ENCODE peak calls at places on chromosomes 13 and 19, in seven cellular contexts. U, W, J, C, X, D and K are unnamed samples.

GRCh38 chr19:41548954-41549688 is 26.8 kb upstream of the CEACAM21 start:
- DNase-seq in U (no peak), W (peak; percentile 35), J (no peak), C (no peak), X (no peak), D (no peak), K (no peak)

GRCh38 chr13:36815069-36815468 is 4.0 kb upstream of the RFXAP start:
- DNase-seq in U (no peak), W (no peak), J (no peak), C (no peak), X (no peak), D (no peak), K (no peak)

GRCh38 chr19:14528419-14529253 is 758 bp upstream of the TECR start:
- DNase-seq in U (no peak), W (no peak), J (no peak), C (peak; percentile 40), X (no peak), D (peak; percentile 63), K (no peak)

GRCh38 chr13:44667950-44668349 is 91.8 kb upstream of the TSC22D1 start:
- DNase-seq in U (no peak), W (no peak), J (no peak), C (no peak), X (no peak), D (no peak), K (peak; percentile 49)

GRCh38 chr19:5903054-5903501 is 512 bp downstream of the NDUFA11 start:
- DNase-seq in U (no peak), W (no peak), J (no peak), C (peak; percentile 50), X (no peak), D (no peak), K (no peak)

GRCh38 chr13:51412431-51412830 is 40.4 kb downstream of the INTS6 start:
- DNase-seq in U (no peak), W (no peak), J (no peak), C (no peak), X (no peak), D (no peak), K (no peak)

GRCh38 chr13:40562975-40563349 is 103.5 kb downstream of the FOXO1 start:
- DNase-seq in U (no peak), W (no peak), J (no peak), C (no peak), X (no peak), D (no peak), K (no peak)

GRCh38 chr19:17720487-17720839 is 1.2 kb downstream of the MAP1S start:
- DNase-seq in U (no peak), W (no peak), J (peak; percentile 32), C (no peak), X (no peak), D (no peak), K (no peak)

GRCh38 chr13:77732287-77732686 is 34.8 kb downstream of the SLAIN1 start:
- DNase-seq in U (no peak), W (no peak), J (no peak), C (no peak), X (no peak), D (no peak), K (no peak)

GRCh38 chr13:94660695-94661324 is 51.5 kb downstream of the SOX21 start:
- DNase-seq in U (no peak), W (no peak), J (no peak), C (no peak), X (no peak), D (no peak), K (no peak)

GRCh38 chr13:45950343-45950995 is 98.9 kb upstream of the SIAH3 start:
- DNase-seq in U (no peak), W (no peak), J (no peak), C (no peak), X (no peak), D (no peak), K (no peak)

GRCh38 chr19:32798201-32798600 is 71.4 kb downstream of the SLC7A9 start:
- DNase-seq in U (no peak), W (no peak), J (no peak), C (no peak), X (no peak), D (no peak), K (no peak)

GRCh38 chr19:45630463-45630862 is 8.7 kb downstream of the EML2 start:
- DNase-seq in U (peak; percentile 78), W (no peak), J (no peak), C (no peak), X (no peak), D (no peak), K (peak; percentile 61)

GRCh38 chr19:3580156-3580955 is 4.9 kb upstream of the GIPC3 start:
- DNase-seq in U (no peak), W (no peak), J (no peak), C (no peak), X (peak; percentile 81), D (no peak), K (peak; percentile 18)

GRCh38 chr13:44407379-44407778 is 33.8 kb downstream of the SERP2 start:
- DNase-seq in U (no peak), W (no peak), J (no peak), C (no peak), X (no peak), D (no peak), K (no peak)

GRCh38 chr19:13597625-13598024 is 91.3 kb upstream of the CACNA1A start:
- DNase-seq in U (no peak), W (peak; percentile 48), J (peak; percentile 27), C (no peak), X (peak; percentile 54), D (peak; percentile 28), K (no peak)

GRCh38 chr19:1465191-1466016 is 13.6 kb downstream of the C19orf25 start:
- DNase-seq in U (no peak), W (no peak), J (peak; percentile 67), C (no peak), X (no peak), D (no peak), K (no peak)

GRCh38 chr19:7492142-7493055 is 3.6 kb upstream of the PEX11G start:
- DNase-seq in U (no peak), W (no peak), J (no peak), C (peak; percentile 62), X (no peak), D (no peak), K (no peak)

GRCh38 chr13:80931766-80932165 is 590.8 kb upstream of the SPRY2 start:
- DNase-seq in U (no peak), W (no peak), J (no peak), C (no peak), X (no peak), D (no peak), K (no peak)

GRCh38 chr19:21843081-21843480 is 7.1 kb upstream of the ZNF43 start:
- DNase-seq in U (no peak), W (no peak), J (no peak), C (no peak), X (no peak), D (no peak), K (no peak)

GRCh38 chr19:21838646-21839045 is 2.7 kb upstream of the ZNF43 start:
- DNase-seq in U (no peak), W (no peak), J (no peak), C (no peak), X (no peak), D (no peak), K (no peak)

GRCh38 chr19:21841784-21842097 is 5.8 kb upstream of the ZNF43 start:
- DNase-seq in U (no peak), W (no peak), J (no peak), C (no peak), X (no peak), D (no peak), K (no peak)

GRCh38 chr19:21839966-21840365 is 4.0 kb upstream of the ZNF43 start:
- DNase-seq in U (no peak), W (no peak), J (no peak), C (no peak), X (no peak), D (no peak), K (no peak)

GRCh38 chr19:21841081-21841783 is 5.2 kb upstream of the ZNF43 start:
- DNase-seq in U (no peak), W (no peak), J (no peak), C (no peak), X (no peak), D (no peak), K (no peak)
- H3K4me3 ChIP-seq in U (no peak overlapping the region), W (no peak overlapping the region), J (no peak overlapping the region), C (no peak overlapping the region), X (no peak overlapping the region), D (no peak overlapping the region), K (no peak overlapping the region)

GRCh38 chr13:96475103-96475502 is 385.2 kb downstream of the HS6ST3 start:
- DNase-seq in U (no peak), W (no peak), J (no peak), C (no peak), X (no peak), D (no peak), K (no peak)

GRCh38 chr13:96473463-96474157 is 383.7 kb downstream of the HS6ST3 start:
- DNase-seq in U (no peak), W (no peak), J (no peak), C (no peak), X (no peak), D (no peak), K (no peak)

DNA sequence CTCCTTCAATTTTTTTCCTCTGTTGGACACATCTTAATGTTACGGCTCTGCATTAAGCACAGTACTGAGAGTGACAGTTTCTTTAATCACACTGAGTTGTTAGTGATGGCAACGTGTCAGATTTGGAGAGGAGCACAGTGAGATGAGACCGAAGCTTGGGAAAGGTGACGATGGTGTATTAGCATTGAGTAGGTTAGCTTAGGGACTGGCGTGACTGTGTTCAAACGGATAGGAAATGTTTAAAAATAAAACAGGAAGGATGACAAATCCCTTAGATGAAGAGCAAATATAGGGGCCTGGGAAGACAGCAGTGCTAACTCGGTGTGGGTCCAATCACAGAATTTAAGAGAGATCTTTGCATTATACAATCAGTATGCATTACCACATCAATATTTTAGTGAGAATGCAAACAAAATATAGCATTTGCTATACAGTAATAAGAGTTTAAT is 384.3 kb downstream of the HS6ST3 start:
- DNase-seq in U (no peak), W (no peak), J (no peak), C (no peak), X (no peak), D (no peak), K (no peak)
- TF ChIP-seq CTCF in U (no peak), W (no peak), J (no peak), C (no peak), X (no peak), D (no peak), K (no peak)

DNA sequence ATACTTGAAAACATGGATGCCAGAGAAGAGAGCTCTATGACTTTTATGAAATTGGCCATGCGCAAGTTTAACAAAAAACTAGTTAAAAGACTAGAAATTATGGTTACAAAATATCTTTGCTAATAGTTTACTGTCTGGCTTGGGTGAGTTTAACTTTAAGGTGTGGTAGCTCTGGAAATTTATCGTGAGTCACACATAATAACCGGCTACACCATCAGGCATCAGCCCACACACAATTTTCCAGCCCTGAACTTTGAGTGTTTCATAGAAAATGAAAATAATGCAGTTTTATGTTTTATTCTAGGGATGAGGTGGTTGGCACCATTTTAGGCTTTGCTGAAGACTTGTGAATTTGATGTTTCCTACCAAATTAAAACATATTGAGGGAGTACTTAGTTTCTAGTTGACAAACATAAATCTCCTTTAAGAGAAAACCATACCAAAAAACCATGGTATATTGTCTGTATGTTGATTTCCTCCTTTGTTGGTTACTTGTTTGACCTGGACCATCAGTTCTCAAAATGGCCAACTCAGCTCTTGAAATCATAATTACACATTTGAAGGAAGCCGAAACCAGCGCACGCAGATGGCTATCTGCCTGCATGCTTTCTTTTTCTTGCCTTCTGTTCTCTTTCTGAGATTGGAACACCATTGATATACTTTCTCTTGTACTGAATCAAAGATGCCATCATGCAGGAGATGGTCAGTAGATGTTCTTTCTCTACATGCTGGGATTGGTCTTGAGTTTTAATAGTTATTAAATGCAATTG is 125.1 kb downstream of the AKAP11 start:
- DNase-seq in U (no peak), W (no peak), J (no peak), C (no peak), X (no peak), D (no peak), K (no peak)
- H3K4me3 ChIP-seq in U (no peak overlapping the region), W (no peak overlapping the region), J (no peak overlapping the region), C (no peak overlapping the region), X (no peak overlapping the region), D (no peak overlapping the region), K (no peak overlapping the region)

GRCh38 chr19:50720921-50721291 is 1.3 kb upstream of the SHANK1 start:
- DNase-seq in U (peak; percentile 30), W (no peak), J (no peak), C (no peak), X (no peak), D (no peak), K (no peak)
- TF ChIP-seq CTCF in U (no peak), W (no peak), J (no peak), C (no peak), X (peak; percentile 17), D (no peak), K (peak; percentile 16)